ENCODE peak calls at places on chromosome 11, in six cellular contexts. One of them, this sample, is unnamed.

GRCh38 chr11:34719303-34719848 is 98.5 kb downstream of the EHF start:
- DNase-seq in HepG2: no peak
- DNase-seq in K562: no peak
- DNase-seq in GM12878: no peak
- DNase-seq in GM12892: no peak
- DNase-seq in H1: no peak
- DNase-seq in this sample: no peak

GRCh38 chr11:68942090-68942620 is 38.5 kb downstream of the IGHMBP2 start:
- DNase-seq in HepG2: no peak
- DNase-seq in GM12892: no peak
- DNase-seq in K562: no peak
- DNase-seq in H1: no peak
- DNase-seq in GM12878: no peak
- DNase-seq in this sample: no peak

GRCh38 chr11:134450186-134450585 is 38.1 kb upstream of the B3GAT1 start:
- DNase-seq in HepG2: no peak
- DNase-seq in H1: no peak
- DNase-seq in GM12892: no peak
- DNase-seq in GM12878: no peak
- DNase-seq in K562: no peak
- DNase-seq in this sample: no peak

GRCh38 chr11:96579642-96580041 is 189.8 kb downstream of the JRKL start:
- DNase-seq in HepG2: no peak
- DNase-seq in K562: no peak
- DNase-seq in GM12892: no peak
- DNase-seq in GM12878: no peak
- DNase-seq in H1: no peak
- DNase-seq in this sample: no peak

GRCh38 chr11:12684354-12684753 is 10.1 kb downstream of the TEAD1 start:
- DNase-seq in HepG2: no peak
- DNase-seq in K562: no peak
- DNase-seq in GM12892: no peak
- DNase-seq in GM12878: no peak
- DNase-seq in H1: no peak
- DNase-seq in this sample: no peak

GRCh38 chr11:66071326-66071870 is 1.3 kb downstream of the PACS1 start:
- DNase-seq in HepG2: no peak
- DNase-seq in GM12892: no peak
- DNase-seq in GM12878: no peak
- DNase-seq in H1: no peak
- DNase-seq in K562: no peak
- DNase-seq in this sample: no peak

GRCh38 chr11:46680164-46680760 is 20.2 kb downstream of the ARHGAP1 start:
- DNase-seq in GM12892: no peak
- DNase-seq in K562: no peak
- DNase-seq in H1: no peak
- DNase-seq in GM12878: no peak
- DNase-seq in HepG2: no peak
- DNase-seq in this sample: no peak

GRCh38 chr11:118715837-118716260 is 36.4 kb upstream of the TREH start:
- DNase-seq in H1: peak; percentile 70
- DNase-seq in GM12892: no peak
- DNase-seq in GM12878: no peak
- DNase-seq in K562: peak; percentile 83
- DNase-seq in HepG2: no peak
- DNase-seq in this sample: no peak

GRCh38 chr11:104573431-104573830 is 324.8 kb downstream of the CASP12 start:
- DNase-seq in HepG2: no peak
- DNase-seq in GM12892: no peak
- DNase-seq in H1: no peak
- DNase-seq in GM12878: no peak
- DNase-seq in K562: no peak
- DNase-seq in this sample: no peak

GRCh38 chr11:36388086-36388485 is 92.0 kb downstream of the PRR5L start:
- DNase-seq in GM12892: no peak
- DNase-seq in HepG2: no peak
- DNase-seq in K562: no peak
- DNase-seq in GM12878: no peak
- DNase-seq in H1: no peak
- DNase-seq in this sample: no peak

GRCh38 chr11:77345621-77346020 is 44.1 kb upstream of the GDPD4 start:
- DNase-seq in K562: no peak
- DNase-seq in GM12878: no peak
- DNase-seq in GM12892: no peak
- DNase-seq in HepG2: no peak
- DNase-seq in H1: no peak
- DNase-seq in this sample: no peak

GRCh38 chr11:120512727-120513435 is 1.3 kb downstream of the GRIK4 start:
- DNase-seq in HepG2: no peak
- DNase-seq in K562: no peak
- DNase-seq in GM12892: no peak
- DNase-seq in H1: no peak
- DNase-seq in GM12878: no peak
- DNase-seq in this sample: no peak

GRCh38 chr11:36006556-36006955 is 62.7 kb downstream of the LDLRAD3 start:
- DNase-seq in H1: no peak
- DNase-seq in GM12892: no peak
- DNase-seq in HepG2: no peak
- DNase-seq in K562: no peak
- DNase-seq in GM12878: no peak
- DNase-seq in this sample: no peak

GRCh38 chr11:125268611-125269010 is 104.1 kb downstream of the PKNOX2 start:
- DNase-seq in GM12878: no peak
- DNase-seq in HepG2: no peak
- DNase-seq in H1: no peak
- DNase-seq in K562: no peak
- DNase-seq in GM12892: no peak
- DNase-seq in this sample: no peak

GRCh38 chr11:114026355-114026754 is 33.2 kb upstream of the ZBTB16 start:
- DNase-seq in HepG2: peak; percentile 18
- DNase-seq in K562: peak; percentile 52
- DNase-seq in GM12878: no peak
- DNase-seq in GM12892: no peak
- DNase-seq in H1: peak; percentile 10
- DNase-seq in this sample: no peak

GRCh38 chr11:129951201-129951882 is 51.3 kb downstream of the PRDM10 start:
- DNase-seq in HepG2: no peak
- DNase-seq in GM12892: no peak
- DNase-seq in H1: no peak
- DNase-seq in GM12878: no peak
- DNase-seq in K562: no peak
- DNase-seq in this sample: no peak
- TF ChIP-seq POLR2AphosphoS5 in HepG2: no peak
- TF ChIP-seq POLR2AphosphoS5 in GM12892: no peak
- TF ChIP-seq POLR2AphosphoS5 in H1: no peak
- TF ChIP-seq POLR2AphosphoS5 in GM12878: no peak
- TF ChIP-seq POLR2AphosphoS5 in K562: no peak
- TF ChIP-seq POLR2AphosphoS5 in this sample: no peak

GRCh38 chr11:43942651-43943356 is 367 bp downstream of the C11orf96 start:
- DNase-seq in K562: peak; percentile 68
- DNase-seq in HepG2: no peak
- DNase-seq in H1: no peak
- DNase-seq in GM12892: no peak
- DNase-seq in GM12878: no peak
- DNase-seq in this sample: no peak

GRCh38 chr11:43943357-43943930 is 1.0 kb downstream of the C11orf96 start:
- DNase-seq in GM12892: no peak
- DNase-seq in GM12878: no peak
- DNase-seq in HepG2: no peak
- DNase-seq in H1: no peak
- DNase-seq in K562: no peak
- DNase-seq in this sample: no peak

GRCh38 chr11:43943931-43944751 is 1.7 kb downstream of the C11orf96 start:
- DNase-seq in H1: no peak
- DNase-seq in HepG2: no peak
- DNase-seq in GM12878: no peak
- DNase-seq in GM12892: no peak
- DNase-seq in K562: no peak
- DNase-seq in this sample: no peak

GRCh38 chr11:43947003-43947500 is 4.6 kb downstream of the C11orf96 start:
- DNase-seq in GM12892: no peak
- DNase-seq in GM12878: no peak
- DNase-seq in HepG2: peak; percentile 27
- DNase-seq in H1: no peak
- DNase-seq in K562: peak; percentile 49
- DNase-seq in this sample: no peak

GRCh38 chr11:43944761-43945311 is 2.4 kb downstream of the C11orf96 start:
- DNase-seq in K562: peak; percentile 82
- DNase-seq in HepG2: peak; percentile 19
- DNase-seq in GM12892: peak; percentile 66
- DNase-seq in GM12878: no peak
- DNase-seq in H1: no peak
- DNase-seq in this sample: peak; percentile 56
- TF ChIP-seq POLR2A in K562: no peak
- TF ChIP-seq POLR2A in HepG2: no peak
- TF ChIP-seq POLR2A in GM12892: no peak
- TF ChIP-seq POLR2A in GM12878: no peak
- TF ChIP-seq POLR2A in H1: no peak
- TF ChIP-seq POLR2A in this sample: no peak

DNA sequence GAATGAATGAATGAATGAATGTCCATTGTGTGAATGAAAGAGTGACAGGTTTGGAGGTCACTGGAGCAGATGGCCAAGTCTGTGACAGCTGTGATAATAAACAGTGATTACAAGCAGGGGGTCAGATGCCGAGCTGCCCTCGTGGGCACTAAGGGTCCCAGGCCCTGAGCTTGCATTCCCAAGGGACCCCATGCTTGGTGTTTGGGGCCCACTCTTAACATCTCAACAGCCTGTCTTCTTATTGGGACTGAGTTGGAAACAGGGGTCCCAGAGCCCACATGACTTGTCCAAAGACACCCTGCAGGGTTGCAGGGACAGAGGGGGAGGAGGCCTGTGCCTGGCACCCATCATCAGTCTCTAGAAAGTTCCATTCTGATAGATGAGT is 12.0 kb upstream of the ANO1 start:
- DNase-seq in HepG2: no peak
- DNase-seq in H1: no peak
- DNase-seq in GM12892: no peak
- DNase-seq in GM12878: no peak
- DNase-seq in K562: no peak
- DNase-seq in this sample: no peak
- TF ChIP-seq TAF1 in HepG2: no peak
- TF ChIP-seq TAF1 in H1: no peak
- TF ChIP-seq TAF1 in GM12892: no peak
- TF ChIP-seq TAF1 in GM12878: no peak
- TF ChIP-seq TAF1 in K562: no peak
- TF ChIP-seq TAF1 in this sample: no peak

GRCh38 chr11:59755701-59756495 is 722 bp downstream of the STX3 start:
- DNase-seq in GM12878: no peak
- DNase-seq in H1: no peak
- DNase-seq in GM12892: no peak
- DNase-seq in HepG2: peak; percentile 56
- DNase-seq in K562: peak; percentile 83
- DNase-seq in this sample: no peak
- TF ChIP-seq POLR2AphosphoS5 in GM12878: no peak
- TF ChIP-seq POLR2AphosphoS5 in H1: no peak
- TF ChIP-seq POLR2AphosphoS5 in GM12892: no peak
- TF ChIP-seq POLR2AphosphoS5 in HepG2: no peak
- TF ChIP-seq POLR2AphosphoS5 in K562: peak; percentile 23
- TF ChIP-seq POLR2AphosphoS5 in this sample: no peak

GRCh38 chr11:64917663-64917995 is 620 bp upstream of the ATG2A start:
- DNase-seq in H1: no peak
- DNase-seq in K562: no peak
- DNase-seq in GM12892: no peak
- DNase-seq in GM12878: no peak
- DNase-seq in HepG2: no peak
- DNase-seq in this sample: no peak

GRCh38 chr11:64916040-64916847 is 765 bp downstream of the ATG2A start:
- DNase-seq in GM12878: no peak
- DNase-seq in GM12892: peak; percentile 53
- DNase-seq in HepG2: peak; percentile 55
- DNase-seq in K562: peak; percentile 69
- DNase-seq in H1: no peak
- DNase-seq in this sample: peak; percentile 63

GRCh38 chr11:64915366-64915887 is 1.6 kb downstream of the ATG2A start:
- DNase-seq in GM12892: no peak
- DNase-seq in GM12878: no peak
- DNase-seq in K562: no peak
- DNase-seq in H1: no peak
- DNase-seq in HepG2: no peak
- DNase-seq in this sample: no peak

GRCh38 chr11:64918056-64918455 is 1.0 kb upstream of the ATG2A start:
- DNase-seq in GM12878: no peak
- DNase-seq in H1: no peak
- DNase-seq in GM12892: no peak
- DNase-seq in HepG2: peak; percentile 16
- DNase-seq in K562: no peak
- DNase-seq in this sample: no peak

GRCh38 chr11:64916848-64917662 is at the start of gene ATG2A:
- DNase-seq in K562: peak; percentile 93
- DNase-seq in GM12878: peak; percentile 99
- DNase-seq in HepG2: peak; percentile 99
- DNase-seq in H1: peak; percentile 97
- DNase-seq in GM12892: peak; percentile 98
- DNase-seq in this sample: peak; percentile 99
- TF ChIP-seq POLR2A in K562: peak; percentile 86
- TF ChIP-seq POLR2A in GM12878: peak; percentile 86
- TF ChIP-seq POLR2A in HepG2: peak; percentile 93
- TF ChIP-seq POLR2A in H1: no peak
- TF ChIP-seq POLR2A in GM12892: peak; percentile 73
- TF ChIP-seq POLR2A in this sample: peak; percentile 73

GRCh38 chr11:97614571-97614970 is 1224.8 kb downstream of the JRKL start:
- DNase-seq in K562: no peak
- DNase-seq in GM12892: no peak
- DNase-seq in H1: no peak
- DNase-seq in GM12878: no peak
- DNase-seq in HepG2: no peak
- DNase-seq in this sample: no peak
- TF ChIP-seq TAF1 in K562: no peak
- TF ChIP-seq TAF1 in GM12892: no peak
- TF ChIP-seq TAF1 in H1: no peak
- TF ChIP-seq TAF1 in GM12878: no peak
- TF ChIP-seq TAF1 in HepG2: no peak
- TF ChIP-seq TAF1 in this sample: no peak